ENCODE peak calls at places on chromosomes 12 and 14, in six cellular contexts. V, N, W, T, O and C are unnamed samples.

GRCh38 chr12:51531284-51531981 is 59.6 kb upstream of the SCN8A start:
- DNase-seq in V (no peak), N (no peak), W (no peak), T (no peak), O (no peak), C (no peak)

GRCh38 chr14:106491851-106492250 is 965.5 kb downstream of the TMEM121 start:
- DNase-seq in V (no peak), N (no peak), W (no peak), T (no peak), O (no peak), C (no peak)

GRCh38 chr12:110641512-110641911 is 27.6 kb downstream of the TCTN1 start:
- DNase-seq in V (no peak), N (peak), W (no peak), T (no peak), O (peak), C (no peak)

GRCh38 chr12:6285532-6286306 is 24.8 kb upstream of the PLEKHG6 start:
- DNase-seq in V (no peak), N (no peak), W (peak), T (no peak), O (no peak), C (no peak)

GRCh38 chr14:24377660-24378059 is 9.7 kb downstream of the NFATC4 start:
- DNase-seq in V (no peak), N (no peak), W (no peak), T (no peak), O (no peak), C (no peak)

GRCh38 chr14:37056473-37056872 is 115.9 kb downstream of the SLC25A21 start:
- DNase-seq in V (no peak), N (peak), W (peak), T (no peak), O (no peak), C (no peak)

GRCh38 chr14:93970589-93970966 is 5.8 kb downstream of the ASB2 start:
- DNase-seq in V (no peak), N (peak), W (no peak), T (no peak), O (no peak), C (no peak)

GRCh38 chr14:43140453-43140852 is 1366.6 kb downstream of the FSCB start:
- DNase-seq in V (no peak), N (no peak), W (no peak), T (no peak), O (no peak), C (no peak)

GRCh38 chr12:32483993-32484392 is 84.6 kb downstream of the FGD4 start:
- DNase-seq in V (no peak), N (no peak), W (no peak), T (no peak), O (no peak), C (no peak)

GRCh38 chr12:118611295-118611694 is 234.9 kb downstream of the SUDS3 start:
- DNase-seq in V (no peak), N (no peak), W (no peak), T (no peak), O (peak), C (no peak)

GRCh38 chr12:107990325-107990724 is 138.8 kb upstream of the WSCD2 start:
- DNase-seq in V (peak), N (peak), W (no peak), T (no peak), O (peak), C (peak)

GRCh38 chr12:62301799-62302133 is 41.6 kb downstream of the USP15 start:
- DNase-seq in V (no peak), N (no peak), W (no peak), T (no peak), O (no peak), C (no peak)

GRCh38 chr12:45415393-45415817 is 199.5 kb downstream of the ANO6 start:
- DNase-seq in V (peak), N (peak), W (peak), T (peak), O (no peak), C (peak)

GRCh38 chr12:107402041-107403022 is 283.3 kb upstream of the PWP1 start:
- DNase-seq in V (peak), N (peak), W (peak), T (no peak), O (peak), C (peak)

GRCh38 chr12:122449317-122449716 is 26.8 kb upstream of the CLIP1 start:
- DNase-seq in V (no peak), N (peak), W (peak), T (no peak), O (no peak), C (no peak)

DNA sequence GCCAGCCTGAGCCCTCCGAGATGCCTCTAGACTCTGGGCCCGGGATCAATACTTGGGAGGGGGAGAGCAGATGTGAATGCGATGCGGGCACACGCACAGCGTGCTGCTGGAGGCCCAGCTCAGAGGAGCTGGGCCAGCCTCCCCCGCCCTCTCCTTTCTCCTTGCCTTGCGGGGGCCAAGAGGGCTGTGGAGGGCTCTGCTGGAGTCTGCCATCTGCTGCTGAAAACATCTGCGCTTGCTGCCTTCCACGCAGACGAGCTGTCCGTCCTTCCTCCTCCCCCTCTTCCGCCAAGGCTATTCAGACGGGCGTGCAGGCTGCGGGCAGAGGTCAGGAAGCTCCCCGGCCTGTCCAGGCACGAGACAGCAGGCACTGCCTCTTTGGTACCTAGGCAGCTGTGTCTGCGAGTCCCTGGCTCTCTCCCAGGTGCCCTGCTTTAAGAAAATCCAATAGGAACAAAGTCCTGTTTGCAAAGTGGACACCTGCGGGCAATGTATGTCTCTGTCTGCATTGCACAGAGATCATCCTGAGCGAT is 75.2 kb downstream of the SPRING1 start:
- DNase-seq in V (no peak), N (no peak), W (peak), T (no peak), O (no peak), C (no peak)
- TF ChIP-seq CTCF in V (no peak), N (no peak), W (peak), T (no peak), O (no peak), C (no peak)

DNA sequence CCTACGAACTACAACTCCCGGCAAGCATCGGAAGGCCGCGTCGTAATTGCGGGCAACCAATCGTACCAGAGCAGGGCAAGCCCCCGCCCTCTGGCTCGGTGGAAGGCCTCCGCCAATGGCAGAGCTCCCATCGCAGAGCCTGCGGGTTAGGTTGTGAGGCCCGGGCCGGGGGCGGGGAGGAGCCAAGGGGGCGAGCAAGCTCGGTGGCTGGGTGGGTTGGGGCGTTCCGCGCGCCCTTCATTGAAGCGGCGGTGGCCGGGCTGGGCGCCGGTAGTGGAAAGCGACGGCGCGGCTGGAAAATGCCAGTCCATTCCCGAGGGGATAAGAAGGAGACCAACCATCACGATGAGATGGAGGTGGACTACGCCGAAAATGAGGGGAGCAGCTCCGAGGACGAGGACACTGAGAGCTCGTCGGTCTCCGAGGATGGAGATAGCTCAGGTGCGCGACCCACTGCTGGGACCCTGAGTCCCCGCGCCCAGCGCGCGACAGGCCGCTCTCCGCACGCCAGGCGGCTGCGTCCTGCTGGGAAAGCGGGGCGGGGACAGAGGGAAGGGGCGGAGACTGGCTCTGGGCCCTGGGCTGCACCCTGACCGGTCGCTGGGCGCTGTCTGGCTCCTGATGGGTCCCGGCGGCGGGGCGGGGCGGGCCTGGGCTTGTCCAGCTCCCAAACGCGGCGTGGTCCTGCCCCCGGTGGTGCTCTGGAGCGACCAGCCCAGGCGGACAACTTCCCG is at the start of gene BRMS1L:
- DNase-seq in V (peak), N (peak), W (peak), T (peak), O (peak), C (peak)
- TF ChIP-seq CTCF in V (no peak), N (no peak), W (peak), T (no peak), O (peak), C (no peak)

GRCh38 chr14:50805396-50805795 is 25.6 kb downstream of the NIN start:
- DNase-seq in V (no peak), N (no peak), W (no peak), T (no peak), O (no peak), C (no peak)

GRCh38 chr14:50806241-50806933 is 24.6 kb downstream of the NIN start:
- DNase-seq in V (no peak), N (peak), W (no peak), T (no peak), O (no peak), C (no peak)

GRCh38 chr14:50804181-50804721 is 26.7 kb downstream of the NIN start:
- DNase-seq in V (no peak), N (peak), W (peak), T (no peak), O (no peak), C (no peak)

GRCh38 chr14:50812180-50812579 is 18.8 kb downstream of the NIN start:
- DNase-seq in V (no peak), N (no peak), W (no peak), T (no peak), O (no peak), C (no peak)

GRCh38 chr14:50808053-50808452 is 22.9 kb downstream of the NIN start:
- DNase-seq in V (no peak), N (no peak), W (no peak), T (no peak), O (no peak), C (no peak)
- TF ChIP-seq CTCF in V (no peak), N (no peak), W (no peak), T (no peak), O (no peak), C (no peak)

GRCh38 chr12:47818007-47818376 is 1.7 kb downstream of the HDAC7 start:
- DNase-seq in V (no peak), N (no peak), W (no peak), T (no peak), O (no peak), C (no peak)

GRCh38 chr12:47819902-47820630 is at the start of gene HDAC7:
- DNase-seq in V (peak), N (peak), W (peak), T (peak), O (peak), C (peak)

GRCh38 chr12:47818382-47818700 is 1.4 kb downstream of the HDAC7 start:
- DNase-seq in V (no peak), N (no peak), W (no peak), T (no peak), O (no peak), C (no peak)

GRCh38 chr12:47819544-47819901 is 180 bp downstream of the HDAC7 start:
- DNase-seq in V (no peak), N (no peak), W (no peak), T (no peak), O (no peak), C (no peak)

DNA sequence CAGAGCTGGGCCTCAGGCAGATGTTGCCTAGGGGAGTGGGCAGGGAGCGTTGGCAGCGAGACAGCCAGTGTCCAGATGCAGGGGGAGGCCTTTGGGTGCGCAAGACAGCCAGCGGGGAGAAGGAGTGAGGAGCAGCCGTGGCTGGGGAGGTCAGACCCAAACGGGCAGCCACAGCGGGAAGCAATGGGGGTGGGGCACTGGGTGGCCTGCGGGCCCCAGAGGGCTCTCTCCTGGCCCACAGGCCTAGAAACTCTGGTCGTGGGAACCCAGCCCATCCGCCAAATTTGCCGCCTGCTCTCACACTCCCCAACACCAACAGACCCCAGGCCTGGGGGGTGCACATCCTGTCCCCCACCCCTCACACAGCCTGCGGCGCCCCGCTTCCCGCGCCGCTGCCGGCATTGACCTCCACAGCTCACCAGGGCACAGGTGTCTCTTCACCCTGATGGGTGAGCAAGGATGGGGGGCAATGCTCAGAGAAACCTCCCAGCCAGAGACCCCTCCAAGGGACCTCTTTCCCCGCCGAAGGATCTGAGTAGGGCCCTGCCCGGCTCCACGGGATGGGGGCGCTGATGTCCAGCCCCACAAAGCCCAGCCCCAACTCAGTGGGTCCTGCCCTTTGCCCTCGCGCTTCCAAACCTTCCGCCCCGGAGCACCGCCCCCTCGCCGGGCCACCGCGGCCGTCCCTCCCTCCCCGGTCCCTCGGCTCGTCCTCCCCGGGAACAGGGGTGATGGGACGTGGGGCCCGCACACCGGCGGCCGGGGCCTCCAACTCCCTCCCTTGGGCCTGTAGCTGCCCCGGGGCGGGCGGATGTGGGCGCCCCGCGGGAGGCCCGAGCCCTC is 781 bp downstream of the HDAC7 start:
- DNase-seq in V (peak), N (peak), W (no peak), T (no peak), O (peak), C (peak)
- TF ChIP-seq CTCF in V (peak), N (peak), W (peak), T (no peak), O (no peak), C (peak)

DNA sequence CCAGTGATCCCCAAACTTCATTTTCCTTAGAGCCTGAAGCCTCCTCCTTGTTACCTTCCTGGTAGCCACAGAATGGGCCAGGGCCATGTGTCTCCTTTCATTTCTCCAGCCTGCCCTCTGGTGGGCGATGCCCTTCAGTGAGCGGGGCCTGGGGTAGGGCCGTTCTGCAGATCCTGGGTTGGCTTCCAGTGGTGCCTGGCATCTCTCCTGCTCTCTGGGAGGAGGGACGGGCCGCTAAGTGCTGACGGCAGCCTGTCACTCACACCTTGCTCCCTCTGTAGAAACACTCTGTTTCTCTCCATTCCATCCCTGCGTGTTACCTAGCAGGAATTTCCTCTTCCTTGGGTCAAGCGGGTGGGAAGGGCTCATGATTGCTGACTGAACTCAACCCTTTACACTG is 232.1 kb downstream of the CACNA1C start:
- DNase-seq in V (peak), N (peak), W (peak), T (no peak), O (no peak), C (peak)
- TF ChIP-seq CTCF in V (peak), N (peak), W (peak), T (no peak), O (peak), C (peak)